ENCODE peak calls at places on chromosomes 11 and 22, in seven cellular contexts. One of them, this sample, is unnamed.

GRCh38 chr11:76903325-76903724 is 42.6 kb downstream of the ACER3 start:
- DNase-seq in HCT116: peak
- DNase-seq in H1: no peak
- DNase-seq in HepG2: no peak
- DNase-seq in K562: no peak
- DNase-seq in SK-N-SH: no peak
- DNase-seq in GM12878: no peak
- DNase-seq in this sample: peak

GRCh38 chr11:114106986-114107385 is 47.5 kb downstream of the ZBTB16 start:
- DNase-seq in HCT116: no peak
- DNase-seq in H1: no peak
- DNase-seq in HepG2: no peak
- DNase-seq in K562: no peak
- DNase-seq in SK-N-SH: no peak
- DNase-seq in GM12878: no peak
- DNase-seq in this sample: no peak

GRCh38 chr11:34754171-34754823 is 133.4 kb downstream of the EHF start:
- DNase-seq in HCT116: no peak
- DNase-seq in H1: no peak
- DNase-seq in HepG2: no peak
- DNase-seq in K562: no peak
- DNase-seq in SK-N-SH: no peak
- DNase-seq in GM12878: no peak
- DNase-seq in this sample: no peak

GRCh38 chr22:29872145-29872893 is 10.7 kb upstream of the MTMR3 start:
- DNase-seq in HCT116: no peak
- DNase-seq in H1: peak
- DNase-seq in HepG2: no peak
- DNase-seq in K562: no peak
- DNase-seq in SK-N-SH: no peak
- DNase-seq in GM12878: no peak
- DNase-seq in this sample: peak

GRCh38 chr22:46546466-46547178 is 9.2 kb upstream of the CELSR1 start:
- DNase-seq in HCT116: no peak
- DNase-seq in H1: no peak
- DNase-seq in HepG2: no peak
- DNase-seq in K562: no peak
- DNase-seq in SK-N-SH: no peak
- DNase-seq in GM12878: no peak
- DNase-seq in this sample: no peak

GRCh38 chr22:29004647-29005371 is 56.8 kb downstream of the C22orf31 start:
- DNase-seq in HCT116: peak
- DNase-seq in H1: peak
- DNase-seq in HepG2: peak
- DNase-seq in K562: no peak
- DNase-seq in SK-N-SH: peak
- DNase-seq in GM12878: no peak
- DNase-seq in this sample: no peak

GRCh38 chr11:59610289-59610688 is 5.3 kb downstream of the OSBP start:
- DNase-seq in HCT116: no peak
- DNase-seq in H1: no peak
- DNase-seq in HepG2: no peak
- DNase-seq in K562: no peak
- DNase-seq in SK-N-SH: no peak
- DNase-seq in GM12878: no peak
- DNase-seq in this sample: no peak

GRCh38 chr11:416757-417621 is 2.2 kb upstream of the SIGIRR start:
- DNase-seq in HCT116: no peak
- DNase-seq in H1: peak
- DNase-seq in HepG2: no peak
- DNase-seq in K562: no peak
- DNase-seq in SK-N-SH: no peak
- DNase-seq in GM12878: no peak
- DNase-seq in this sample: peak

GRCh38 chr11:96156379-96156722 is 186.6 kb downstream of the MAML2 start:
- DNase-seq in HCT116: no peak
- DNase-seq in H1: no peak
- DNase-seq in HepG2: no peak
- DNase-seq in K562: no peak
- DNase-seq in SK-N-SH: no peak
- DNase-seq in GM12878: no peak
- DNase-seq in this sample: no peak

GRCh38 chr22:39144101-39144815 is 8.2 kb downstream of the CBX7 start:
- DNase-seq in HCT116: no peak
- DNase-seq in H1: no peak
- DNase-seq in HepG2: no peak
- DNase-seq in K562: no peak
- DNase-seq in SK-N-SH: no peak
- DNase-seq in GM12878: peak
- DNase-seq in this sample: no peak

GRCh38 chr11:116840224-116840745 is 2.9 kb upstream of the APOA1 start:
- DNase-seq in HCT116: no peak
- DNase-seq in H1: no peak
- DNase-seq in HepG2: peak
- DNase-seq in K562: peak
- DNase-seq in SK-N-SH: no peak
- DNase-seq in GM12878: no peak
- DNase-seq in this sample: peak

GRCh38 chr11:61694971-61695706 is 14.9 kb downstream of the DAGLA start:
- DNase-seq in HCT116: no peak
- DNase-seq in H1: no peak
- DNase-seq in HepG2: peak
- DNase-seq in K562: no peak
- DNase-seq in SK-N-SH: peak
- DNase-seq in GM12878: no peak
- DNase-seq in this sample: peak

GRCh38 chr11:123510579-123510905 is 80.5 kb downstream of the GRAMD1B start:
- DNase-seq in HCT116: no peak
- DNase-seq in H1: no peak
- DNase-seq in HepG2: no peak
- DNase-seq in K562: no peak
- DNase-seq in SK-N-SH: no peak
- DNase-seq in GM12878: no peak
- DNase-seq in this sample: no peak

GRCh38 chr11:59822989-59823566 is 12.5 kb upstream of the MRPL16 start:
- DNase-seq in HCT116: peak
- DNase-seq in H1: no peak
- DNase-seq in HepG2: peak
- DNase-seq in K562: peak
- DNase-seq in SK-N-SH: peak
- DNase-seq in GM12878: no peak
- DNase-seq in this sample: peak

GRCh38 chr22:50148991-50149721 is 21.4 kb upstream of the PANX2 start:
- DNase-seq in HCT116: peak
- DNase-seq in H1: peak
- DNase-seq in HepG2: peak
- DNase-seq in K562: peak
- DNase-seq in SK-N-SH: peak
- DNase-seq in GM12878: peak
- DNase-seq in this sample: peak

GRCh38 chr11:19393941-19394340 is 153.2 kb upstream of the E2F8 start:
- DNase-seq in HCT116: no peak
- DNase-seq in H1: no peak
- DNase-seq in HepG2: no peak
- DNase-seq in K562: no peak
- DNase-seq in SK-N-SH: no peak
- DNase-seq in GM12878: no peak
- DNase-seq in this sample: no peak

GRCh38 chr11:19394525-19395016 is 153.8 kb upstream of the E2F8 start:
- DNase-seq in HCT116: no peak
- DNase-seq in H1: no peak
- DNase-seq in HepG2: no peak
- DNase-seq in K562: no peak
- DNase-seq in SK-N-SH: no peak
- DNase-seq in GM12878: peak
- DNase-seq in this sample: no peak

GRCh38 chr11:19392321-19392720 is 151.6 kb upstream of the E2F8 start:
- DNase-seq in HCT116: no peak
- DNase-seq in H1: no peak
- DNase-seq in HepG2: no peak
- DNase-seq in K562: no peak
- DNase-seq in SK-N-SH: no peak
- DNase-seq in GM12878: no peak
- DNase-seq in this sample: no peak

GRCh38 chr11:19393119-19393518 is 152.4 kb upstream of the E2F8 start:
- DNase-seq in HCT116: no peak
- DNase-seq in H1: no peak
- DNase-seq in HepG2: no peak
- DNase-seq in K562: no peak
- DNase-seq in SK-N-SH: no peak
- DNase-seq in GM12878: no peak
- DNase-seq in this sample: no peak

GRCh38 chr11:19389787-19390303 is 149.1 kb upstream of the E2F8 start:
- DNase-seq in HCT116: no peak
- DNase-seq in H1: no peak
- DNase-seq in HepG2: peak
- DNase-seq in K562: no peak
- DNase-seq in SK-N-SH: no peak
- DNase-seq in GM12878: no peak
- DNase-seq in this sample: no peak
- TF ChIP-seq JUND in HCT116: no peak
- TF ChIP-seq JUND in H1: no peak
- TF ChIP-seq JUND in HepG2: no peak
- TF ChIP-seq JUND in K562: no peak
- TF ChIP-seq JUND in SK-N-SH: no peak
- TF ChIP-seq JUND in GM12878: no peak
- TF ChIP-seq JUND in this sample: no peak

DNA sequence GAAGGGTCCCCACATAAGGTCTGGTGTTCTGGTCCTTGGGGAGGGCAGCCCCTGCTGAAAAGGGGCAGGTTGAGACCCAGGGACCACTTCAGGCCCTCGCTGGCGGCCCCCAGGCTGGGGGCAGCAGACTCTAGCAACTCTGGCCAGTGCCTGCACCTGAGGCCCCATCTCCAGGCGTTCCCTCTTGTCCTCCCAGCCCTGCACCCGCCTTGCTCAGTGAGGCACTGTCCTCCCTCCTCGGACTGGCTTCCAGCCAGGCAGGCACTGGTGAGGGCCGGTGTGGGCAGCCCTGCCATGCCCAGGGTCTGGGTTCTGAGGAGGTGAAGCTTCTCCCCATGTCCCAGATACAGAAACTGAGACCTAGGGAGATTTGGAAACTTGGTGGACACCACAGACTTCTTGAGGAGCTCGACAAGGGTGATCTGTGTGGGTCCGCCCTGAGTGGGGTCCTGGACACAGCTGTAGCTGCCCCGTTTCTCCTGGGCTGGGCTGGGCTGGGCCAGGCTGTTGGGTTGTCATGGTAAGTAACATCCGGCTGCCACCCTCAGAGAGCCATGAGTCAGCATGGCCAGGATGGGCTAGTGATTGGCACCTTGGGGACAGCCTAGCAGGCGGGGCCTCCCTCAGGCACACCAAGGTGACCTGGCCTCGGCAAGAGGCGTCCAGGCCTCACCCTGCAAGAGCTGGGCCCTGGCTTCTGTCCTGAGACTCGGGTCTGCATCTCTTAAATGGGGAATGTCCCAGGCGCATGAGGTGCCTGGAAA is 11.1 kb upstream of the PHLDA2 start:
- DNase-seq in HCT116: peak
- DNase-seq in H1: no peak
- DNase-seq in HepG2: peak
- DNase-seq in K562: no peak
- DNase-seq in SK-N-SH: peak
- DNase-seq in GM12878: no peak
- DNase-seq in this sample: no peak
- TF ChIP-seq JUND in HCT116: no peak
- TF ChIP-seq JUND in H1: no peak
- TF ChIP-seq JUND in HepG2: no peak
- TF ChIP-seq JUND in K562: no peak
- TF ChIP-seq JUND in SK-N-SH: no peak
- TF ChIP-seq JUND in GM12878: no peak
- TF ChIP-seq JUND in this sample: no peak

GRCh38 chr11:12606597-12606996 is 67.6 kb upstream of the TEAD1 start:
- DNase-seq in HCT116: no peak
- DNase-seq in H1: no peak
- DNase-seq in HepG2: no peak
- DNase-seq in K562: no peak
- DNase-seq in SK-N-SH: no peak
- DNase-seq in GM12878: no peak
- DNase-seq in this sample: no peak

GRCh38 chr11:12602421-12602820 is 71.8 kb upstream of the TEAD1 start:
- DNase-seq in HCT116: no peak
- DNase-seq in H1: no peak
- DNase-seq in HepG2: no peak
- DNase-seq in K562: no peak
- DNase-seq in SK-N-SH: no peak
- DNase-seq in GM12878: no peak
- DNase-seq in this sample: no peak

GRCh38 chr11:12604557-12605105 is 69.6 kb upstream of the TEAD1 start:
- DNase-seq in HCT116: no peak
- DNase-seq in H1: no peak
- DNase-seq in HepG2: no peak
- DNase-seq in K562: peak
- DNase-seq in SK-N-SH: no peak
- DNase-seq in GM12878: no peak
- DNase-seq in this sample: no peak

GRCh38 chr11:12600829-12601228 is 73.4 kb upstream of the TEAD1 start:
- DNase-seq in HCT116: no peak
- DNase-seq in H1: no peak
- DNase-seq in HepG2: peak
- DNase-seq in K562: no peak
- DNase-seq in SK-N-SH: no peak
- DNase-seq in GM12878: no peak
- DNase-seq in this sample: no peak

DNA sequence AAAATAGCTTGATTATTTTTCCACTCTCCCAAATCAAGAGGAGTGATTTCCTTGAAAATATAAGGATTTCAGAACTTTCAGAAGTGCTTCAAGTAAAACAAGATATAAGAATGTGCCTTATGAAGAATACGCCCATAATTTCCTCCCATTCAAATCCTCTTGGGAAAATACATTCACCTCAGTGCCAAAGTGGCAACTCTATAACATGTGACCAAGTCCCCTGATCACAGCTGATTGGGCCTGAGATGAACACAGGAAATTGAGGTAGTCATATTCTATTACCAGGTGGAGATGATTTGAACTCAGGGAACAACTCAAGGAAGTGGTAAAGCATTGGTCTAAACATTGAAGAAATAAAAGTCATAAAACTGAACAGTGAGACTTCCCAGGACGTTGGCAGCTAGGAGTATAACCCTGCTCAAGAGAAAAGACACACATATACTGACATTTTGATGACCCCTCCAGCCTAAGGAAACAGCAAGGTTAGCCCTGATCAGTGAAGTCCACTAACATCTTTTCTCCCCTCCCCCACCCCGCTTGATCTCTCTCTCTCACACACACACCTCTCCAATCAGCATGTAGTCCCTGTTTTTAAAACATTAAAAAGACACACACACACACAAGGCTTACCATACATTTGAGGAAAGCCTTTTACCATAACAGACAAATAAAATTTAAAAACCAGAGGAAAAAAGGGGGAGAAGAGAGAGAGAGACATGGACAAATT is 70.7 kb upstream of the TEAD1 start:
- DNase-seq in HCT116: no peak
- DNase-seq in H1: no peak
- DNase-seq in HepG2: no peak
- DNase-seq in K562: peak
- DNase-seq in SK-N-SH: no peak
- DNase-seq in GM12878: no peak
- DNase-seq in this sample: no peak
- TF ChIP-seq JUND in HCT116: no peak
- TF ChIP-seq JUND in H1: no peak
- TF ChIP-seq JUND in HepG2: no peak
- TF ChIP-seq JUND in K562: no peak
- TF ChIP-seq JUND in SK-N-SH: no peak
- TF ChIP-seq JUND in GM12878: no peak
- TF ChIP-seq JUND in this sample: no peak

GRCh38 chr22:44975444-44976262 is 34.2 kb downstream of the PHF21B start:
- DNase-seq in HCT116: peak
- DNase-seq in H1: peak
- DNase-seq in HepG2: peak
- DNase-seq in K562: peak
- DNase-seq in SK-N-SH: peak
- DNase-seq in GM12878: no peak
- DNase-seq in this sample: peak
- TF ChIP-seq JUND in HCT116: no peak
- TF ChIP-seq JUND in H1: peak
- TF ChIP-seq JUND in HepG2: no peak
- TF ChIP-seq JUND in K562: peak
- TF ChIP-seq JUND in SK-N-SH: no peak
- TF ChIP-seq JUND in GM12878: no peak
- TF ChIP-seq JUND in this sample: no peak

This sample was measured in T47D.